ENCODE peak calls at places on chromosome 7, in eight cellular contexts. C is fibroblast of lung, R is astrocyte of the spinal cord, S is cardiac muscle cell, J is Calu3, N is suprapubic skin, F is WTC11, O is heart right ventricle. I is an unnamed sample.

GRCh38 chr7:140230517-140230861 is 53.7 kb upstream of the KDM7A start:
- DNase-seq in R (no peak), C (no peak), J (peak), F (no peak), O (no peak), S (no peak), N (peak), I (peak)

GRCh38 chr7:28921822-28922221 is 36.3 kb downstream of the TRIL start:
- DNase-seq in O (peak), S (peak), F (peak), C (peak), R (peak), J (peak), N (no peak), I (no peak)

GRCh38 chr7:2823124-2823523 is 21.0 kb downstream of the GNA12 start:
- DNase-seq in N (no peak), J (no peak), R (no peak), F (no peak), C (no peak), O (no peak), S (peak), I (no peak)

GRCh38 chr7:143396625-143397556 is 11.8 kb downstream of the EPHA1 start:
- DNase-seq in O (no peak), N (peak), R (no peak), C (peak), J (no peak), S (no peak), F (no peak), I (no peak)

GRCh38 chr7:146388928-146389327 is 272.3 kb downstream of the CNTNAP2 start:
- DNase-seq in O (no peak), C (no peak), S (no peak), F (no peak), R (no peak), N (no peak), J (no peak), I (no peak)

GRCh38 chr7:130875265-130875741 is 141.3 kb upstream of the KLF14 start:
- DNase-seq in S (peak), F (peak), R (no peak), C (peak), O (no peak), J (peak), N (no peak), I (no peak)

GRCh38 chr7:79709574-79710409 is 256.3 kb upstream of the MAGI2 start:
- DNase-seq in R (peak), O (no peak), F (no peak), S (peak), N (no peak), C (peak), J (no peak), I (no peak)

GRCh38 chr7:90701771-90702170 is 105.7 kb downstream of the CDK14 start:
- DNase-seq in R (no peak), J (no peak), F (peak), S (no peak), O (no peak), N (no peak), C (no peak), I (no peak)

GRCh38 chr7:50858528-50859245 is 76.0 kb upstream of the GRB10 start:
- DNase-seq in O (no peak), S (no peak), C (no peak), F (no peak), R (no peak), N (no peak), J (no peak), I (no peak)

GRCh38 chr7:27185708-27186449 is 847 bp upstream of the HOXA11 start:
- DNase-seq in F (no peak), C (no peak), S (no peak), J (no peak), N (peak), O (no peak), R (no peak), I (peak)

GRCh38 chr7:2701832-2702593 is 14.0 kb downstream of the AMZ1 start:
- DNase-seq in R (no peak), J (no peak), N (peak), O (no peak), C (no peak), F (no peak), S (peak), I (no peak)

GRCh38 chr7:150465414-150465813 is 15.0 kb downstream of the GIMAP8 start:
- DNase-seq in C (no peak), N (no peak), O (no peak), R (no peak), F (no peak), J (no peak), S (no peak), I (no peak)

GRCh38 chr7:73560035-73560835 is 2.7 kb upstream of the BCL7B start:
- DNase-seq in C (peak), O (no peak), N (no peak), R (peak), S (peak), J (no peak), F (no peak), I (no peak)

GRCh38 chr7:159136846-159137245 is 7.8 kb downstream of the VIPR2 start:
- DNase-seq in J (no peak), C (no peak), R (no peak), F (no peak), S (no peak), N (peak), O (no peak), I (no peak)

GRCh38 chr7:64098-64521 is 128.3 kb upstream of the FAM20C start:
- DNase-seq in N (no peak), S (peak), R (peak), J (peak), F (peak), C (peak), O (peak), I (no peak)

GRCh38 chr7:85172530-85172941 is 14.3 kb downstream of the SEMA3D start:
- DNase-seq in O (no peak), J (no peak), C (peak), S (peak), N (no peak), R (peak), F (no peak), I (no peak)

GRCh38 chr7:47747160-47747559 is 165.2 kb upstream of the TNS3 start:
- DNase-seq in J (no peak), N (no peak), O (no peak), S (no peak), F (no peak), R (no peak), C (no peak), I (no peak)

GRCh38 chr7:154744226-154744860 is 258.6 kb downstream of the PAXIP1 start:
- DNase-seq in F (peak), C (no peak), S (no peak), J (peak), N (no peak), R (no peak), O (no peak), I (no peak)

GRCh38 chr7:47677664-47678063 is 95.8 kb upstream of the TNS3 start:
- DNase-seq in F (no peak), S (no peak), O (no peak), J (no peak), C (no peak), R (no peak), N (no peak), I (no peak)

GRCh38 chr7:140175221-140176218 is 1.3 kb downstream of the KDM7A start:
- DNase-seq in C (peak), R (peak), F (peak), S (peak), N (peak), O (peak), J (peak), I (peak)

GRCh38 chr7:55074008-55074499 is 55.2 kb downstream of the EGFR start:
- DNase-seq in S (peak), C (peak), R (peak), O (no peak), J (peak), N (peak), F (no peak), I (peak)

GRCh38 chr7:74223711-74224510 is 14.1 kb downstream of the LAT2 start:
- DNase-seq in F (no peak), N (no peak), J (no peak), S (no peak), R (no peak), O (no peak), C (no peak), I (no peak)

GRCh38 chr7:141974831-141975230 is 1.3 kb upstream of the TAS2R38 start:
- DNase-seq in F (peak), R (no peak), S (no peak), J (peak), C (no peak), O (no peak), N (no peak), I (no peak)

GRCh38 chr7:145489609-145490008 is 627.0 kb upstream of the CNTNAP2 start:
- DNase-seq in O (no peak), C (no peak), R (no peak), N (no peak), S (no peak), J (no peak), F (no peak), I (no peak)

GRCh38 chr7:48760528-48761265 is 163.7 kb upstream of the CDC14C start:
- DNase-seq in N (no peak), F (no peak), O (no peak), J (no peak), C (peak), S (no peak), R (peak), I (no peak)

GRCh38 chr7:2012981-2013380 is 219.8 kb downstream of the MAD1L1 start:
- DNase-seq in R (peak), J (no peak), N (peak), F (no peak), C (peak), O (no peak), S (peak), I (no peak)

GRCh38 chr7:38886265-38886664 is 22.7 kb downstream of the VPS41 start:
- DNase-seq in J (peak), O (no peak), C (no peak), R (no peak), F (peak), N (no peak), S (no peak), I (no peak)

GRCh38 chr7:38890597-38890996 is 18.4 kb downstream of the VPS41 start:
- DNase-seq in S (no peak), C (no peak), N (no peak), F (no peak), R (no peak), J (no peak), O (no peak), I (no peak)

GRCh38 chr7:38893061-38893460 is 15.9 kb downstream of the VPS41 start:
- DNase-seq in F (no peak), C (peak), S (no peak), O (no peak), R (peak), N (no peak), J (peak), I (no peak)

GRCh38 chr7:38889079-38889478 is 19.9 kb downstream of the VPS41 start:
- DNase-seq in N (no peak), F (no peak), S (no peak), R (no peak), C (no peak), O (no peak), J (no peak), I (no peak)

DNA sequence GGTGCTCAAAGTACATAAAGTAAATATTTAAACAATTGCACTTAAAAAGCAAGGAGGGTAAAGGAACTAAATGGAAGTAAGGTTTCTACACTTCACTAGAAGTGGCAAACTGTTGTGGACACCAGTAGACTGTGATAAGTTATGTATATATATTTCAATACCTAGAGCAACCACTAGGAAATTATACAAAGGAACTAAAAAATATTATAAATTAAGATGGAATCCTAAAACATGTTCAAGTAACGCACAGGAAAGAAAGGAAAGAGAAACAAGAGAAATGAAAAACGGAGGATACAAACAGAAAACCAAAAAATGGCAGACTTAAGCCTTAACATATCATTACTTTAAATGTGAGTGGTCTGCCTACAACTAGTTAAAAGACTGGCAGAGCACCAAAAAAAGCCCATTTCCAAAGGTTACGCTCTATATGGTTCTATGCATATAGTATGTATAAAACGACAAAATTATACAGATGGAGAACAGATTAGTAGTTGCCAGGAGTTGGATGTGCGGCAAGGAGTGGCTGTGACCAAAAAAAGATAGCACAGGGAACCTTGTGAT is 19.0 kb downstream of the VPS41 start:
- DNase-seq in O (no peak), N (no peak), S (no peak), F (no peak), R (no peak), J (no peak), C (no peak), I (no peak)
- TF ChIP-seq CTCF in O (no peak), N (no peak), S (peak), F (no peak), R (no peak), J (peak), C (no peak), I (no peak)

GRCh38 chr7:151891182-151891581 is 14.3 kb upstream of the PRKAG2 start:
- DNase-seq in N (no peak), C (no peak), F (no peak), R (no peak), J (no peak), S (no peak), O (peak), I (no peak)
- TF ChIP-seq CTCF in N (no peak), C (no peak), F (no peak), R (no peak), J (no peak), S (no peak), O (no peak), I (no peak)

DNA sequence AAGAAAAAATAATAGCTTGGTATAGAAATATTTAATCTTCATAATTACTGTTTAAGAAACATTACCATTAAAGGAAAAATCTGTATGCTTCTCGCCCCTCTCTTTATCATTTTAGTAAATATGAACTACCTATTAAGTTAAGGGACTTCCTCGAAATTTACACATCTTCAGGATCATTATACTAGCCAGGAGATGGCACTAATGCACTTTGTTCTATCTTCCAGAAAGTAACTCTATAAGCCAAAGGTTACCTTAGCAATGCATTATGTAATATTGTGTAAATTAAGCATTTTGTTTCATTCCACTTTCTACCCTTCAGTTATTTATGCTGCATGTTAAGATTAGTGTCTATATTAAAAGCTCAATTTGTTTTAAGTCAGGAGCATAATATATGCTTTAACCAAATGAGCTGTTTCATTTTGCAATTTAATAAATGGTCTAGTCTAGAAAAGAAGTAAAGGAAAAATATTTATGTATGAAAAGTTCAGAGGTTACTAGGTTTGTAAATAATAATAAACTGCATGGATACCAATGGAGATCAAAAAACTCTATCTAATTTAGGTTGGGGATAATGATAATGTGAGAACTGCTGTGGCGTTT is 128.4 kb downstream of the ANKRD7 start:
- DNase-seq in J (no peak), F (no peak), R (peak), O (no peak), C (peak), N (no peak), S (peak), I (no peak)
- TF ChIP-seq CTCF in J (peak), F (no peak), R (peak), O (peak), C (no peak), N (no peak), S (no peak), I (no peak)

GRCh38 chr7:44375236-44375699 is 49.9 kb upstream of the CAMK2B start:
- DNase-seq in N (no peak), F (peak), C (no peak), R (no peak), J (peak), S (no peak), O (no peak), I (no peak)
- TF ChIP-seq CTCF in N (no peak), F (peak), C (no peak), R (peak), J (peak), S (no peak), O (peak), I (no peak)

GRCh38 chr7:18874875-18875274 is 242.6 kb downstream of the TWIST1 start:
- DNase-seq in S (peak), N (no peak), J (no peak), F (no peak), R (no peak), C (no peak), O (no peak), I (no peak)

GRCh38 chr7:18877874-18878273 is 239.6 kb downstream of the TWIST1 start:
- DNase-seq in N (no peak), F (no peak), C (no peak), O (no peak), S (no peak), R (no peak), J (no peak), I (no peak)

GRCh38 chr7:18872344-18872743 is 245.1 kb downstream of the TWIST1 start:
- DNase-seq in C (no peak), N (no peak), J (no peak), O (no peak), S (no peak), F (no peak), R (no peak), I (no peak)

GRCh38 chr7:18873674-18874341 is 243.6 kb downstream of the TWIST1 start:
- DNase-seq in J (no peak), N (no peak), C (peak), R (peak), O (no peak), F (peak), S (peak), I (no peak)
- TF ChIP-seq CTCF in J (peak), N (no peak), C (peak), R (peak), O (peak), F (peak), S (peak), I (no peak)

DNA sequence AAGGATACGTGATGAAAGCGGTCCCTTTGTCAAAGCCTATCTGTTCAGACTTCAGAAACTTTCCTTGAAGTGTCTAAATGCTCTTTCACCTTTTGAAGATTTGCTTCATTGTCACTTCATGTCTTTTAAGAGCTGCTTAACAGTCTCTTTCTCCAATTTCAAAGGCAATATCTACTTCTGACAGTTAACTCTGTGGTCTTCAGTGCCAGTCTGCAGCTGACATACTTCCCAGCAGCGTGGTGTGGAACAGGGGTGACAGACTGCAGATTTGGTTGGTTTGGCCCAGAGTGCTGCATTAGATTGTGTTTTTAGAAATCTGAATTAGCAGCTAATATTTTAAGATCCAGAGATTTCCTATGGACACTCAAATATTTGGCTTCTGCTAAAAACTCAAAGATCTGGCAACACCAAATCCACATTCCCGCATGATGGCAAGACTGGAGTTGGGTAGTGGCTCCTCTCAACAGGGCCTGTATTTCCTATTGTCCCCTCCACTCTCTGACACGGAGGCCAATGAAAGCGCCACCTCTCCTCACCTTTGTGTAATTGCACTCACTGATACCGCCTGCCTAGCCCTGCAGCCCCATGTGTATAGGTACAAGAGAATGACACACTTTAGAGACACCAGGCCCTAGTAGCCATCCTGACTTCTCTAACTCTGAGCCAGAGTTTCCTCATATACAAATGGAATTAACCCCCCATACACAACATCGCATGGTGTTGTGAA is 11.5 kb downstream of the SCRN1 start:
- DNase-seq in S (no peak), C (no peak), J (no peak), N (no peak), O (no peak), R (no peak), F (peak), I (no peak)
- TF ChIP-seq CTCF in S (no peak), C (no peak), J (no peak), N (no peak), O (no peak), R (no peak), F (peak), I (no peak)

DNA sequence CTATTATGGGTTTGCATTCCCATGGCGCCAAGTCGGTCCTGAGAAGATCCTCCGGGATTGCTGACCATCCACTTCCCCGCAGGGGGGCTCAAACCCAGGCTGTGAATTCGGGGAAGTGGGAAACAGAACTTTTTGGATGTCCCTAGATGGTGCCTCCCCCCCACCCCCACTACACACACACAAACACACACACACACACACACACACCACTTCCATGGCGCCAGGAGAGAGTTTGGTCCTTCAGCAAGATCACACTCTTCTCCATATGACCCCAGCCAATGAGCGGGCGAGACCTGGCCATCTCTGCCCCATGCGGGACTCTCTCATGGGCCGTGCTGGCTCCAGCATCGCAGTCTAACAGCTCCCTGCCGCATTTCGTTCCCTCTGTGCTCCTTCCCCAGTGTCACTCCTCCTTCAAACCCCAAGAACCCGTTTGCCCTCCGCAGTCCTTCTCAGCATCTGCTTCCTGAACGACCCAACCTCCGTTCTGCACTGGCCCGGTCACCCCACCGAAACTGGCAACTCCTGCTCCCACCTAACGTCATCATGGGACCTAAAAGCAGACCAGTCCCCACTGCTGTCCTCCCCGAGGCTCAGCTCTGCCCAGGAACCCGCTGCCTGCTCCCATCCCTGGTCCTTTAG is 32.1 kb upstream of the TNRC18 start:
- DNase-seq in R (no peak), C (no peak), O (no peak), S (no peak), J (no peak), F (no peak), N (no peak), I (no peak)
- TF ChIP-seq CTCF in R (no peak), C (no peak), O (no peak), S (no peak), J (no peak), F (no peak), N (no peak), I (no peak)

DNA sequence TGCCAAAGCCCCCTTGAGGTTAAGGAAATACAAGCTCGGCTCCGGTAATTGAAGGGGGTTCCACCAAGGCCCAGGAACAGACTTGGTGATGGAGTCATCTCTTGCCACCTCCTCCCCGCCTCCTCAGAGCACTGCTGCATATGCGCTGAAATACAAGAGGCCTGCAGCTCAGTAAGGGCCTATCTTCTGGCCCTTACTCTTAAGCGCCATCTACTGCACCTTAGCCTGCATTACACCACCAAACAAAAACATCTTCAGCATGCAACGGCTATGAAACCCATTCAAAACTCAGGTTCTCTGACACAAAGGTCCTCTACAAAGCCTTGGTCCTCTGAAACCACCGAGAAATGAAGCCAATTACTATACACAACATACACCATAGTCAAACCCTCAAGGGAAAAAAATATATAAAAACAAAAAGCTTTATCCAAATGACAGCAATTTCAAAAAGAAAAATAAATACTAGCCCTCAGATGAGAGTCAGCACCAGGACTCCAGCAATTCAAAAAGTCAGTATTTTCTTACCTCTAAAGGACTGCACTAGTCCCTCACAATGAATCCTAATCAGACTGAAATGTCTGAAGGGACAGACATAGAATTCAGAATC is 176.8 kb upstream of the TBX20 start:
- DNase-seq in C (no peak), R (no peak), F (peak), O (no peak), S (peak), N (no peak), J (no peak), I (no peak)
- TF ChIP-seq CTCF in C (no peak), R (peak), F (peak), O (no peak), S (peak), N (no peak), J (peak), I (no peak)